ENCODE peak calls at places on chromosomes 11 and 22, in six cellular contexts. B is fibroblast of lung, O is dorsolateral prefrontal cortex, I is ovary, U is heart right ventricle, R is keratinocyte. K is an unnamed sample.

GRCh38 chr11:62124186-62125113 is 639 bp downstream of the INCENP start:
- DNase-seq in R (peak), I (no peak), U (no peak), O (no peak), B (peak), K (peak)

GRCh38 chr22:39685336-39686177 is 115.0 kb downstream of the CACNA1I start:
- DNase-seq in R (no peak), B (no peak), I (no peak), O (no peak), U (no peak), K (no peak)

GRCh38 chr11:70182266-70182665 is 20.8 kb upstream of the FADD start:
- DNase-seq in B (no peak), O (no peak), R (no peak), I (no peak), U (no peak), K (no peak)

GRCh38 chr11:72962084-72962483 is 147.9 kb downstream of the ATG16L2 start:
- DNase-seq in U (no peak), B (peak), I (no peak), O (no peak), R (no peak), K (peak)

GRCh38 chr22:29479417-29480261 is at the start of gene NEFH:
- DNase-seq in I (peak), B (no peak), R (no peak), U (no peak), O (no peak), K (no peak)

GRCh38 chr22:48884292-48884691 is 943.4 kb downstream of the BRD1 start:
- DNase-seq in I (peak), R (no peak), U (no peak), B (no peak), O (peak), K (no peak)

GRCh38 chr22:41862160-41862529 is 29.2 kb downstream of the SREBF2 start:
- DNase-seq in I (peak), B (peak), U (no peak), R (no peak), O (no peak), K (peak)

GRCh38 chr11:87215236-87215635 is 177.5 kb downstream of the TMEM135 start:
- DNase-seq in O (no peak), B (no peak), I (no peak), R (no peak), U (no peak), K (no peak)

GRCh38 chr11:94973099-94973968 is at the start of the genes CWC15 and KDM4D:
- DNase-seq in U (peak), B (peak), I (peak), O (peak), R (peak), K (peak)

GRCh38 chr22:19044381-19044780 is 77.8 kb downstream of the DGCR2 start:
- DNase-seq in R (no peak), B (no peak), I (peak), O (no peak), U (no peak), K (no peak)

GRCh38 chr11:60870276-60870675 is 2.9 kb downstream of the ZP1 start:
- DNase-seq in R (no peak), O (no peak), I (no peak), U (no peak), B (no peak), K (no peak)

GRCh38 chr11:105035262-105035620 is 297 bp upstream of the CASP1 start:
- DNase-seq in U (no peak), R (no peak), B (no peak), O (no peak), I (no peak), K (no peak)

GRCh38 chr11:34866375-34866774 is 49.8 kb downstream of the APIP start:
- DNase-seq in R (no peak), B (no peak), I (no peak), O (no peak), U (no peak), K (no peak)

GRCh38 chr11:1691027-1691877 is 5.7 kb upstream of the KRTAP5-6 start:
- DNase-seq in B (no peak), U (no peak), R (no peak), I (no peak), O (no peak), K (no peak)
- TF ChIP-seq CTCF in B (no peak), U (no peak), R (no peak), I (no peak), O (no peak), K (no peak)

DNA sequence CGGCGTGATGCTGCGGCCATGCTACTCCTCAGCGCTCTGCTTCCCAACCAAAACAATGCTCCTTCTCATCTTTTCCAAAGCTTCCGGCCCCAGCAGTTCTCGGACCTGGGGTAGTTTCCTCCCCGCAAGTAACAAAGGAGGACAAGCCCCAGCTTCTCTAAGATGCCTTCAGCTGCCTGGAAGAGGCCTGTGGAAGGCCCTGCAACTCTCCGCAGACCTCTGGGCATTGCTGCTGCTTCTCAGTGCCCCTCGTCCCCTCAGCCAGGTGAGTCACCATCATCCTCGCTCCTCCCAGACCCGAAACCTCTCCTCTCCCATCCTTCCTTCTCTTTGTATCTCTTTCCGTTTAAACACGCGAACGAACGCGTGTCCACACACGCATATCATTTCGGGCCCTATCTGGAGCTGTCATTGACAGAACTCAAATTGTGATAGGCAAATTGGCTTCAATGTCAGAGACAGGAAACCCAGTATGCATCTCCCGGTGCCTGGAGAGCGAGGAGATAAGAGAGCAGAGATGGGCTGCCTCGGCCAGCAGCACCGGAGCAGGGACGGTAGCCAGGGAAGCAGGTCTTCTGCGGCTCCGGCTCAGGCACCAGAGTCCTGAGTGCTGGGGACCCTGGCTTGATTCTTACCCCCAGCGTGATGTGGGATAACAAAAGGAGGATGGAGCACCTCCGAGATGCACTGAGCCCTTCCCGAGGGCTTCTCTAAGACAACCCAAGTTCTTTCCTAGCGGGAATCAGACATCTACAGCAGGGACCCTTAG is 22.0 kb upstream of the JAM3 start:
- DNase-seq in I (no peak), R (no peak), U (no peak), B (no peak), O (peak), K (no peak)
- H3K4me3 ChIP-seq in I (no peak), R (peak), U (peak), B (no peak), O (no peak), K (no peak)

GRCh38 chr11:107777094-107777493 is 65.2 kb upstream of the SLN start:
- DNase-seq in U (no peak), I (no peak), O (no peak), R (no peak), B (no peak), K (no peak)

GRCh38 chr11:107783121-107783520 is 71.3 kb upstream of the SLN start:
- DNase-seq in B (peak), O (no peak), R (no peak), I (no peak), U (no peak), K (no peak)

GRCh38 chr11:107778839-107779517 is 67.1 kb upstream of the SLN start:
- DNase-seq in B (no peak), U (no peak), R (no peak), O (no peak), I (no peak), K (no peak)

GRCh38 chr11:107780136-107780535 is 68.3 kb upstream of the SLN start:
- DNase-seq in B (no peak), I (no peak), O (no peak), U (no peak), R (no peak), K (no peak)

DNA sequence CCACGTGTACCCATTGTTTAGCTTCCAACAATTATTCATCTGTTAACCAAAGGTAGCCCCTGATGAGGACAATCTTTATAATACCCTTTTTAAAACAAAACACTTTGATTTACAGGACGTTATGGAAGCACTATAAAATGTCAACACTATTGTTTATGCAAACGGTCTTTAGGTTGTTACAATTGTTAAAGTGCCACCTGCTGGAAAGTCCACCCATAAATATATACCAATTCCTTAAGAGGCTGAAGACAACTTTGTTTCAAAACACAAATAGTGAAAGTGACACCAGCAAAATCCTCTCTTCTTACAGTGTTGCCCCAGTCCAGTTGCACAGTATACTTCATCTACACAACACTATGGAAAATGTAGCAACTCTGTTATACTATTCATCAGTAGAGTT is 68.9 kb upstream of the SLN start:
- DNase-seq in I (no peak), O (no peak), R (no peak), U (no peak), B (no peak), K (no peak)
- TF ChIP-seq CTCF in I (no peak), O (no peak), R (no peak), U (no peak), B (no peak), K (no peak)

GRCh38 chr11:2300290-2300935 is 1.3 kb downstream of the C11orf21 start:
- DNase-seq in U (no peak), I (no peak), R (no peak), B (no peak), O (peak), K (no peak)

GRCh38 chr11:2301631-2302272 is at the start of the genes C11orf21 and TSPAN32:
- DNase-seq in B (peak), I (peak), R (no peak), O (peak), U (peak), K (peak)

GRCh38 chr11:2302280-2302843 is 549 bp downstream of the TSPAN32 start:
- DNase-seq in B (no peak), R (no peak), O (no peak), I (peak), U (no peak), K (no peak)

GRCh38 chr11:2299773-2300172 is 1.9 kb downstream of the C11orf21 start:
- DNase-seq in O (no peak), U (no peak), R (no peak), B (no peak), I (no peak), K (no peak)

DNA sequence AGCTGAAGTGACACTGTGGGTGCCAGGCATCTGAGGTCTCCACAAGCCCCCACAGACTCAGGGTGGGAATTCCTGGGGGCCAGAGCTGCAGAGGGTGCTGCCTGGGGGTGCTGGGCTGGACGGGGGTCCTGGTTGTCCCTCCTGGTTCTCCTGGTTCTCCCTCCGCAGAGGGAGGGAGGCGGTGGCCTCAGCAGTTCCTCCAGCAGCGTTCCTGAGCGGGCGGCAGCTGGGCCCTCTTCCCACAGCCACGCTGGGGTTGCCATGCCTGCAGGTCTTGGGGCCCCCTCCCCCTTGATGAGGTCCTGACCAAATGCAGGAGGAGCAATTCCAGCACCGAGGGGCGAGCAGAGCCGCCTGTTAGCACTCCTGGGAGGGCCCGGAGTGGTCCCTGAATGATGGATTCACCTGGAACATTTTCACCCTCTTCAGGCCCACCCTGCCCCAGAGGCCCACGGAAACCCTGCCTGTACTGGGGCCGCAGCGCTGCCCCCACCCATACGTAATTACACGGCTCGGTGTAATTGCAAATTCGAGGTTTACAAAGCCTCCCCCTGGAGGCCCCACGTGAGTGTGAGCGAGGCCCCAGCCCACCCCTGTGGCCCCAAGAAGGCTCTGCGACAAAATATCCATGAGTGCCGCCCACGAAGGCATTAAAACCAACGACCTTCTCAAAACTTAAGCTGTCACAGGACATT is 635 bp downstream of the C11orf21 start:
- DNase-seq in B (no peak), I (no peak), R (no peak), U (no peak), O (no peak), K (no peak)
- H3K4me3 ChIP-seq in B (no peak), I (no peak), R (no peak), U (peak), O (no peak), K (no peak)

GRCh38 chr22:50507991-50508884 is at the start of gene NCAPH2:
- DNase-seq in O (peak), I (peak), B (peak), R (no peak), U (peak), K (peak)
- TF ChIP-seq CTCF in O (no peak), I (peak), B (no peak), R (no peak), U (no peak), K (no peak)

DNA sequence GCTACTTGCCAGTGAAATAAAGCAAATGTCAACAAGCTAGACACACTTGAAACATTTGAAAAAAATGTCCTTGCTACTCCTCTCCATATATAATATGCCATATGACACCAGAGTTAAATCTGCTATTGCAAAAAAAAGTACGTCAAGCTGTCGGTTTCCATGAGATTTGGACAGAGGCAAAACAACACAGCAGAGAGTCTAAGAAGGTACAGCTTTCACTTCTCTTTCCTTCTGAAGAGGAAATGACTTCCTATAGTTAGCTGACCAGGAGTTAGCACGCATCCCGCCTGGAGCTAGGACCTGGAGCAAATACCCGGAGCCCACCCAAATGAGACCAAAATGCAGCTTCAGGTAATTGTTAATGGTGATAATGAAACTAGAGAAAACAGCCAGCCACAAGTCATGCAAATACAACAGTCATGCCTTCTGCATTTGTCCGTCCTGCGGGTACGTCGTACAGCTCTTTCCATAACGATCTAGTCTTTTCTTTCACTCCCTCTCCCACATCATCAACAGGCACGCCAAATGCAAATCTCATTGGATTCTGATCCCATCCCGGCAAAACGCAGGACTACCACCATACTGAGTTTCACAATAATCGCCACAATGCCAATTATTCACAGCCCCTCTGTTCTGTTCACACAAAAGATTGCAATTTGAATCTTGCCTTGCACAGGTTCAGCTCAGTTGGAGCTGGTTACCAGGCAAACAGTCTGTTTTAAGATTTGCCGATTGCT is 395.0 kb upstream of the CCDC90B start:
- DNase-seq in I (no peak), O (no peak), R (no peak), U (no peak), B (no peak), K (no peak)
- H3K4me3 ChIP-seq in I (peak), O (peak), R (no peak), U (no peak), B (peak), K (no peak)